ENCODE peak calls at places on chromosomes 12 and 14, in six cellular contexts. G, A, C, X, S and Z are unnamed samples.

GRCh38 chr12:59643576-59643975 is 47.7 kb downstream of the SLC16A7 start:
- DNase-seq in G (no peak), A (no peak), C (no peak), X (no peak), S (no peak), Z (no peak)

GRCh38 chr14:76924363-76925151 is 98.3 kb downstream of the LRRC74A start:
- DNase-seq in G (no peak), A (no peak), C (no peak), X (peak), S (no peak), Z (no peak)

GRCh38 chr12:4119157-4119761 is 154.3 kb upstream of the CCND2 start:
- DNase-seq in G (no peak), A (no peak), C (no peak), X (no peak), S (no peak), Z (no peak)

GRCh38 chr14:98878278-98878677 is 393.7 kb downstream of the BCL11B start:
- DNase-seq in G (no peak), A (no peak), C (no peak), X (no peak), S (no peak), Z (no peak)

GRCh38 chr14:32311294-32312009 is 17.6 kb upstream of the AKAP6 start:
- DNase-seq in G (no peak), A (no peak), C (no peak), X (no peak), S (no peak), Z (no peak)

GRCh38 chr12:95116773-95117172 is 43.4 kb upstream of the NR2C1 start:
- DNase-seq in G (no peak), A (no peak), C (no peak), X (peak), S (no peak), Z (no peak)

GRCh38 chr12:132582058-132582420 is 28.3 kb downstream of the LRCOL1 start:
- DNase-seq in G (no peak), A (no peak), C (no peak), X (no peak), S (no peak), Z (no peak)

GRCh38 chr14:91373591-91374245 is 43.9 kb downstream of the CCDC88C start:
- DNase-seq in G (no peak), A (no peak), C (no peak), X (no peak), S (no peak), Z (no peak)

GRCh38 chr12:133130808-133131128 is 341 bp downstream of the ZNF10 start:
- DNase-seq in G (no peak), A (no peak), C (no peak), X (peak), S (peak), Z (peak)

GRCh38 chr14:81435578-81436295 is 35.6 kb upstream of the STON2 start:
- DNase-seq in G (no peak), A (no peak), C (no peak), X (peak), S (peak), Z (peak)

GRCh38 chr14:85252011-85252410 is 277.9 kb upstream of the FLRT2 start:
- DNase-seq in G (peak), A (no peak), C (peak), X (no peak), S (no peak), Z (peak)

GRCh38 chr12:70571705-70572269 is 65.4 kb downstream of the PTPRB start:
- DNase-seq in G (no peak), A (no peak), C (no peak), X (no peak), S (no peak), Z (peak)

GRCh38 chr12:62135553-62136200 is 124.5 kb upstream of the USP15 start:
- DNase-seq in G (no peak), A (no peak), C (peak), X (no peak), S (no peak), Z (no peak)

GRCh38 chr14:26597136-26598080 is at the start of gene NOVA1:
- DNase-seq in G (no peak), A (no peak), C (no peak), X (peak), S (peak), Z (peak)

GRCh38 chr14:53840444-53840843 is 116.2 kb downstream of the BMP4 start:
- DNase-seq in G (no peak), A (no peak), C (no peak), X (peak), S (no peak), Z (no peak)

GRCh38 chr12:1592444-1593231 is 1.7 kb downstream of the FBXL14 start:
- DNase-seq in G (no peak), A (no peak), C (peak), X (peak), S (peak), Z (no peak)

GRCh38 chr14:55026441-55026792 is 482 bp downstream of the WDHD1 start:
- DNase-seq in G (no peak), A (no peak), C (no peak), X (no peak), S (no peak), Z (no peak)

GRCh38 chr12:94954029-94954685 is 49.3 kb downstream of the NDUFA12 start:
- DNase-seq in G (peak), A (peak), C (peak), X (peak), S (peak), Z (peak)

GRCh38 chr12:89544730-89545184 is 18.9 kb upstream of the POC1B start:
- DNase-seq in G (peak), A (no peak), C (peak), X (peak), S (peak), Z (peak)

GRCh38 chr14:85102591-85102990 is 427.4 kb upstream of the FLRT2 start:
- DNase-seq in G (no peak), A (no peak), C (no peak), X (no peak), S (no peak), Z (no peak)

GRCh38 chr12:102527256-102527720 is 46.9 kb upstream of the IGF1 start:
- DNase-seq in G (peak), A (no peak), C (no peak), X (no peak), S (no peak), Z (peak)

GRCh38 chr14:76761849-76762616 is 765 bp downstream of the VASH1 start:
- DNase-seq in G (no peak), A (no peak), C (no peak), X (no peak), S (peak), Z (no peak)

GRCh38 chr12:76558684-76559276 is 791 bp downstream of the OSBPL8 start:
- DNase-seq in G (no peak), A (no peak), C (peak), X (peak), S (peak), Z (peak)

DNA sequence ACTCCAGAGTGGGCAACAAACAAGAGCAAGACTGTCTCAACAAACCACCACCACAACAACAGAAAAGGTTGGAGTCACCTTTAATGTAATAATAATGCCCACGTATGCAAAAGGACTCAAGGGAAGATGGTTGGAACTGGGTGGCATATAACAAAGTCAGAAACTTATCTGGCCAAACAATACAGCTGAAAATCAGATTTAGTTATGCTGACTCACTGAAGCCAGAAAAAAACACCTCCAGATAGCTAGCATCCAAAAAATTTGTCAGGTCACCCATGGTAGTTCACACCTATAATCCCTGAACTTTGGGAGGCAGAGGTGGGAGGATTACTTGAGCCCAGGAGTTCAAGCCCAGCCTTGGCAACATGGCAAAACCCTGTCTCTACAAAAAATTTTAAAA is 24.4 kb downstream of the SLC11A2 start:
- DNase-seq in G (no peak), A (no peak), C (no peak), X (no peak), S (no peak), Z (no peak)
- H3K4me3 ChIP-seq in G (no peak), A (no peak), C (no peak), X (no peak), S (no peak), Z (no peak)

GRCh38 chr12:6193853-6194815 is 6.1 kb upstream of the CD9 start:
- DNase-seq in G (no peak), A (no peak), C (no peak), X (peak), S (no peak), Z (no peak)
- TF ChIP-seq CTCF in G (no peak), A (no peak), C (no peak), X (no peak), S (no peak), Z (no peak)

DNA sequence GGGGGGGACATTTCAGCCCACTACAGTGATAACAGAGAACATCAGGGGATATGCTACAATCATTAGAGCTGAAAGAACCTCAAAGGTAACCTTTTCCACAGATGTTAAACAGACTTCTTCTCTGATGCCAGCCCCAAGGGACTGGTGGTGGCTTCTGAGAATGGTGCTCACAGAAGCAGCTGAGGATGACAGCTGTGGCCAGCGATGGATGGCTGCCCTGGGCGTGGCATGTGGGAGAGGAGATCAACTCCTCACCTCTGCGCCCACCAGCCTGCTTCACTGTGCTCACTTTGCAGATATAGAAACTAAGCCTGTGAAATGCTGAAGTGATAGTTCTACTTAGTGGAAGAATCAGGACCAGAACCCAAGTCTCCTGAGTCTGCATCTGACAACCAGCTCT is 33.0 kb downstream of the FOXN3 start:
- DNase-seq in G (no peak), A (no peak), C (no peak), X (no peak), S (no peak), Z (no peak)
- H3K4me3 ChIP-seq in G (no peak), A (no peak), C (no peak), X (no peak), S (no peak), Z (no peak)

DNA sequence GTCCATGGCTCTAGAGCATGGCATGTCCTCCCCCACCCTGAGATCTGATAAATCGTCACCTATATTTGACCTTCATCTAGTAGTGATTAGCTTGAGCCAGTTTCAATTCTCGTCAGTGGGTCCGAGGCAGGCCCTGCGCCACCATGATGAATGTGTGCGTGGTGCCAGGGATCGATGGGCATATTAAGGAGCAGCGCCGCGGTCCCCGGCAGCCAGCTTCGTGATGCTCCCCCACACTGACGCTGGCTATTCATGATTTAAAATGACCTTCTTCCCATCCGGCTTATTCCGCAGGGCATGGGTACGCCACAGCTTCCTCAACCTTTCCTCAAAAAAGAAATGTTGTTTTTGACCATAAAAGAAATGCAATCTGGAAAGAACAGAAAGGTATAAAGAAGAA is 68.0 kb downstream of the SLC25A47 start:
- DNase-seq in G (no peak), A (no peak), C (no peak), X (no peak), S (no peak), Z (no peak)
- TF ChIP-seq CTCF in G (no peak), A (no peak), C (no peak), X (no peak), S (no peak), Z (no peak)

GRCh38 chr14:68874746-68875155 is 81.9 kb upstream of the ZFP36L1 start:
- DNase-seq in G (no peak), A (no peak), C (no peak), X (no peak), S (no peak), Z (peak)
- H3K4me3 ChIP-seq in G (no peak), A (no peak), C (no peak), X (no peak), S (no peak), Z (peak)

GRCh38 chr12:51517800-51518199 is 73.2 kb upstream of the SCN8A start:
- DNase-seq in G (no peak), A (no peak), C (no peak), X (no peak), S (no peak), Z (no peak)

GRCh38 chr12:51521554-51522276 is 69.3 kb upstream of the SCN8A start:
- DNase-seq in G (no peak), A (no peak), C (no peak), X (no peak), S (no peak), Z (no peak)

GRCh38 chr12:51519755-51520154 is 71.3 kb upstream of the SCN8A start:
- DNase-seq in G (no peak), A (no peak), C (no peak), X (no peak), S (no peak), Z (no peak)

GRCh38 chr12:51522696-51523095 is 68.3 kb upstream of the SCN8A start:
- DNase-seq in G (no peak), A (no peak), C (no peak), X (no peak), S (no peak), Z (no peak)

DNA sequence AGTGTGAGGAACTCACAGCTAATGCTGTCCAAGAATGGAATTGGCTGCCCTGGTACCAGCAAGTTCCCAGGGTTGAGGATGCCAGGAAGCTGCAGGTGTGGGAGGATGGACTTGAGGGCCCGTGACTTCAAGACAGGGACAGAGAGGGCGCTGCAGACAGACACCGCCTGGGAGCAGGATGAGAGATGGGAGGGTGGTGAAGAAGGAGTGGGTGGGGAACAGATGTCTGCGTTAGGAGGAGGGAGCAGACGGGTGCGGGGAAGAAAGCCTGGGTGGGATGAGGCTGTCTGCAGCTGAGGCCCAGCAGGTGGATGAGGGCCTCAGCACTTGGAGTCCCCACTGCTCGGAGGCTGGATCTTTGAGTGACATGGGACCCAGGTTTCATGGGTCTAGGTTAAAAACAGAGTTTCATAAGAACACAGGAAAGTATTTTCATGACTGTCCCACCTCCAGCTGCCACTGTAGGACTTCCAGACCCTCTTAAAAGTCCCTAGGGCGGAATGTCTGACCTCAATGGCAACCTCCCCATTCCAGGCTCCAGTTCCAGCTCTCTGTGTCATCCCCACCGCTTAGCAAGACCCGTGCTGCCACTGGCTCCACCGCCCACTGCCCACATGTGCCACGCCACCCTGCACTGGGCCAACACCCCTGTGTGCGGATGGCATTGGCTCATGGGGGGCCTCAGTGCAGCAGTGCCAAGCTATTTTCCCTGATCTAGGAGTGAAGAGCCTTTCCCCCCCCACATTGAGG is 70.3 kb upstream of the SCN8A start:
- DNase-seq in G (no peak), A (no peak), C (no peak), X (no peak), S (no peak), Z (no peak)
- TF ChIP-seq CTCF in G (no peak), A (no peak), C (no peak), X (no peak), S (no peak), Z (no peak)